ENCODE peak calls at places on chromosomes 5 and 9, in six cellular contexts. L is right cardiac atrium, V is upper lobe of right lung, G is HTR-8/SVneo, F is stromal cell of bone marrow, Z is left colon. I is an unnamed sample.

GRCh38 chr5:5591567-5591966 is 169.1 kb downstream of the ICE1 start:
- DNase-seq in G (no peak), Z (no peak), L (no peak), F (no peak), V (no peak), I (no peak)

GRCh38 chr5:52948418-52949076 is 40.6 kb upstream of the ITGA2 start:
- DNase-seq in F (peak), V (no peak), Z (peak), G (peak), L (peak), I (peak)

GRCh38 chr9:95425910-95426551 is 90.7 kb downstream of the PTCH1 start:
- DNase-seq in Z (peak), V (no peak), F (no peak), G (no peak), L (no peak), I (no peak)

GRCh38 chr5:22926574-22926973 is 73.4 kb upstream of the CDH12 start:
- DNase-seq in L (no peak), G (no peak), V (no peak), F (no peak), Z (no peak), I (no peak)

GRCh38 chr5:95022967-95023695 is 261.8 kb downstream of the MCTP1 start:
- DNase-seq in F (no peak), Z (no peak), V (no peak), G (no peak), L (no peak), I (no peak)

GRCh38 chr5:130198927-130199326 is 294.7 kb downstream of the CHSY3 start:
- DNase-seq in V (no peak), Z (no peak), F (peak), L (no peak), G (no peak), I (no peak)

GRCh38 chr5:90606539-90606938 is 47.9 kb downstream of the ADGRV1 start:
- DNase-seq in V (no peak), L (no peak), F (no peak), Z (no peak), G (no peak), I (no peak)

GRCh38 chr5:64789457-64789856 is 20.7 kb downstream of the CWC27 start:
- DNase-seq in Z (no peak), G (no peak), L (no peak), F (no peak), V (no peak), I (no peak)